ENCODE peak calls at places on chromosomes 5 and 9, in four cellular contexts. One of them, this sample, is unnamed.
A peak's percentile ranks its signal among the peaks of the same experiment; 100 is the strongest.

GRCh38 chr9:129525781-129526180 is 95.1 kb downstream of the C9orf50 start:
- DNase-seq in activated CD4-positive, alpha-beta T cell treated with anti-CD3 and anti-CD28 coated beads, Interleukin-2, amount 10 ng/mL, durations not matched to agents 7 days and 5 days: no peak
- DNase-seq in stimulated activated CD4-positive, alpha-beta T cell treated with anti-CD3 and anti-CD28 coated beads, Interleukin-12 subunit alpha, Interleukin-12 subunit beta, amount 100 ng/mL, for 4 hours: no peak
- DNase-seq in AML-193: no peak
- DNase-seq in this sample: no peak

GRCh38 chr9:115939065-115939765 is 214.4 kb upstream of the PAPPA start:
- DNase-seq in AML-193: no peak
- DNase-seq in stimulated activated CD4-positive, alpha-beta T cell treated with anti-CD3 and anti-CD28 coated beads, Interleukin-12 subunit alpha, Interleukin-12 subunit beta, amount 100 ng/mL, for 4 hours: no peak
- DNase-seq in activated CD4-positive, alpha-beta T cell treated with anti-CD3 and anti-CD28 coated beads, Interleukin-2, amount 10 ng/mL, durations not matched to agents 7 days and 5 days: no peak
- DNase-seq in this sample: no peak

GRCh38 chr5:93581738-93582414 is 857 bp upstream of the NR2F1-AS1 start:
- DNase-seq in activated CD4-positive, alpha-beta T cell treated with anti-CD3 and anti-CD28 coated beads, Interleukin-2, amount 10 ng/mL, durations not matched to agents 7 days and 5 days: no peak
- DNase-seq in stimulated activated CD4-positive, alpha-beta T cell treated with anti-CD3 and anti-CD28 coated beads, Interleukin-12 subunit alpha, Interleukin-12 subunit beta, amount 100 ng/mL, for 4 hours: no peak
- DNase-seq in AML-193: no peak
- DNase-seq in this sample: no peak

GRCh38 chr5:93607367-93608258 is 24.6 kb downstream of the NR2F1 start:
- DNase-seq in stimulated activated CD4-positive, alpha-beta T cell treated with anti-CD3 and anti-CD28 coated beads, Interleukin-12 subunit alpha, Interleukin-12 subunit beta, amount 100 ng/mL, for 4 hours: no peak
- DNase-seq in AML-193: peak; percentile 41
- DNase-seq in activated CD4-positive, alpha-beta T cell treated with anti-CD3 and anti-CD28 coated beads, Interleukin-2, amount 10 ng/mL, durations not matched to agents 7 days and 5 days: peak; percentile 53
- DNase-seq in this sample: no peak

GRCh38 chr5:108101105-108101504 is 280.8 kb downstream of the FBXL17 start:
- DNase-seq in AML-193: no peak
- DNase-seq in activated CD4-positive, alpha-beta T cell treated with anti-CD3 and anti-CD28 coated beads, Interleukin-2, amount 10 ng/mL, durations not matched to agents 7 days and 5 days: no peak
- DNase-seq in stimulated activated CD4-positive, alpha-beta T cell treated with anti-CD3 and anti-CD28 coated beads, Interleukin-12 subunit alpha, Interleukin-12 subunit beta, amount 100 ng/mL, for 4 hours: no peak
- DNase-seq in this sample: no peak

GRCh38 chr5:54785729-54786548 is 199.5 kb downstream of the ESM1 start:
- DNase-seq in AML-193: no peak
- DNase-seq in activated CD4-positive, alpha-beta T cell treated with anti-CD3 and anti-CD28 coated beads, Interleukin-2, amount 10 ng/mL, durations not matched to agents 7 days and 5 days: no peak
- DNase-seq in stimulated activated CD4-positive, alpha-beta T cell treated with anti-CD3 and anti-CD28 coated beads, Interleukin-12 subunit alpha, Interleukin-12 subunit beta, amount 100 ng/mL, for 4 hours: no peak
- DNase-seq in this sample: no peak

GRCh38 chr9:33718987-33719386 is 76.4 kb upstream of the PRSS3 start:
- DNase-seq in AML-193: peak; percentile 7
- DNase-seq in stimulated activated CD4-positive, alpha-beta T cell treated with anti-CD3 and anti-CD28 coated beads, Interleukin-12 subunit alpha, Interleukin-12 subunit beta, amount 100 ng/mL, for 4 hours: no peak
- DNase-seq in activated CD4-positive, alpha-beta T cell treated with anti-CD3 and anti-CD28 coated beads, Interleukin-2, amount 10 ng/mL, durations not matched to agents 7 days and 5 days: no peak
- DNase-seq in this sample: no peak

GRCh38 chr5:132780577-132780976 is 3.5 kb upstream of the SEPTIN8 start:
- DNase-seq in activated CD4-positive, alpha-beta T cell treated with anti-CD3 and anti-CD28 coated beads, Interleukin-2, amount 10 ng/mL, durations not matched to agents 7 days and 5 days: no peak
- DNase-seq in AML-193: no peak
- DNase-seq in stimulated activated CD4-positive, alpha-beta T cell treated with anti-CD3 and anti-CD28 coated beads, Interleukin-12 subunit alpha, Interleukin-12 subunit beta, amount 100 ng/mL, for 4 hours: no peak
- DNase-seq in this sample: no peak

GRCh38 chr5:56588636-56589485 is 226.5 kb upstream of the MAP3K1 start:
- DNase-seq in activated CD4-positive, alpha-beta T cell treated with anti-CD3 and anti-CD28 coated beads, Interleukin-2, amount 10 ng/mL, durations not matched to agents 7 days and 5 days: peak; percentile 78
- DNase-seq in stimulated activated CD4-positive, alpha-beta T cell treated with anti-CD3 and anti-CD28 coated beads, Interleukin-12 subunit alpha, Interleukin-12 subunit beta, amount 100 ng/mL, for 4 hours: no peak
- DNase-seq in AML-193: no peak
- DNase-seq in this sample: no peak

GRCh38 chr9:128911529-128912035 is 9.2 kb upstream of the PHYHD1 start:
- DNase-seq in activated CD4-positive, alpha-beta T cell treated with anti-CD3 and anti-CD28 coated beads, Interleukin-2, amount 10 ng/mL, durations not matched to agents 7 days and 5 days: no peak
- DNase-seq in stimulated activated CD4-positive, alpha-beta T cell treated with anti-CD3 and anti-CD28 coated beads, Interleukin-12 subunit alpha, Interleukin-12 subunit beta, amount 100 ng/mL, for 4 hours: no peak
- DNase-seq in AML-193: no peak
- DNase-seq in this sample: no peak

GRCh38 chr9:22548625-22549024 is 102.0 kb downstream of the DMRTA1 start:
- DNase-seq in AML-193: no peak
- DNase-seq in stimulated activated CD4-positive, alpha-beta T cell treated with anti-CD3 and anti-CD28 coated beads, Interleukin-12 subunit alpha, Interleukin-12 subunit beta, amount 100 ng/mL, for 4 hours: no peak
- DNase-seq in activated CD4-positive, alpha-beta T cell treated with anti-CD3 and anti-CD28 coated beads, Interleukin-2, amount 10 ng/mL, durations not matched to agents 7 days and 5 days: no peak
- DNase-seq in this sample: no peak

GRCh38 chr9:16410601-16411285 is 459.7 kb downstream of the BNC2 start:
- DNase-seq in activated CD4-positive, alpha-beta T cell treated with anti-CD3 and anti-CD28 coated beads, Interleukin-2, amount 10 ng/mL, durations not matched to agents 7 days and 5 days: no peak
- DNase-seq in AML-193: no peak
- DNase-seq in stimulated activated CD4-positive, alpha-beta T cell treated with anti-CD3 and anti-CD28 coated beads, Interleukin-12 subunit alpha, Interleukin-12 subunit beta, amount 100 ng/mL, for 4 hours: no peak
- DNase-seq in this sample: no peak

GRCh38 chr9:92715488-92716231 is 45.7 kb upstream of the IPPK start:
- DNase-seq in stimulated activated CD4-positive, alpha-beta T cell treated with anti-CD3 and anti-CD28 coated beads, Interleukin-12 subunit alpha, Interleukin-12 subunit beta, amount 100 ng/mL, for 4 hours: no peak
- DNase-seq in AML-193: no peak
- DNase-seq in activated CD4-positive, alpha-beta T cell treated with anti-CD3 and anti-CD28 coated beads, Interleukin-2, amount 10 ng/mL, durations not matched to agents 7 days and 5 days: no peak
- DNase-seq in this sample: no peak

GRCh38 chr9:102972780-102973179 is 22.4 kb upstream of the CYLC2 start:
- DNase-seq in activated CD4-positive, alpha-beta T cell treated with anti-CD3 and anti-CD28 coated beads, Interleukin-2, amount 10 ng/mL, durations not matched to agents 7 days and 5 days: no peak
- DNase-seq in AML-193: no peak
- DNase-seq in stimulated activated CD4-positive, alpha-beta T cell treated with anti-CD3 and anti-CD28 coated beads, Interleukin-12 subunit alpha, Interleukin-12 subunit beta, amount 100 ng/mL, for 4 hours: no peak
- DNase-seq in this sample: no peak

GRCh38 chr5:149283611-149284480 is 12.2 kb downstream of the AFAP1L1 start:
- DNase-seq in AML-193: no peak
- DNase-seq in activated CD4-positive, alpha-beta T cell treated with anti-CD3 and anti-CD28 coated beads, Interleukin-2, amount 10 ng/mL, durations not matched to agents 7 days and 5 days: no peak
- DNase-seq in stimulated activated CD4-positive, alpha-beta T cell treated with anti-CD3 and anti-CD28 coated beads, Interleukin-12 subunit alpha, Interleukin-12 subunit beta, amount 100 ng/mL, for 4 hours: no peak
- DNase-seq in this sample: no peak

GRCh38 chr9:80294318-80294717 is 722.6 kb downstream of the TLE4 start:
- DNase-seq in AML-193: no peak
- DNase-seq in activated CD4-positive, alpha-beta T cell treated with anti-CD3 and anti-CD28 coated beads, Interleukin-2, amount 10 ng/mL, durations not matched to agents 7 days and 5 days: no peak
- DNase-seq in stimulated activated CD4-positive, alpha-beta T cell treated with anti-CD3 and anti-CD28 coated beads, Interleukin-12 subunit alpha, Interleukin-12 subunit beta, amount 100 ng/mL, for 4 hours: no peak
- DNase-seq in this sample: no peak

GRCh38 chr5:157388148-157388547 is 71.9 kb upstream of the NIPAL4 start:
- DNase-seq in activated CD4-positive, alpha-beta T cell treated with anti-CD3 and anti-CD28 coated beads, Interleukin-2, amount 10 ng/mL, durations not matched to agents 7 days and 5 days: no peak
- DNase-seq in stimulated activated CD4-positive, alpha-beta T cell treated with anti-CD3 and anti-CD28 coated beads, Interleukin-12 subunit alpha, Interleukin-12 subunit beta, amount 100 ng/mL, for 4 hours: no peak
- DNase-seq in AML-193: no peak
- DNase-seq in this sample: no peak

GRCh38 chr5:103424008-103424407 is 138.6 kb downstream of the NUDT12 start:
- DNase-seq in activated CD4-positive, alpha-beta T cell treated with anti-CD3 and anti-CD28 coated beads, Interleukin-2, amount 10 ng/mL, durations not matched to agents 7 days and 5 days: no peak
- DNase-seq in stimulated activated CD4-positive, alpha-beta T cell treated with anti-CD3 and anti-CD28 coated beads, Interleukin-12 subunit alpha, Interleukin-12 subunit beta, amount 100 ng/mL, for 4 hours: no peak
- DNase-seq in AML-193: no peak
- DNase-seq in this sample: no peak

GRCh38 chr5:150410524-150411244 is 2.0 kb downstream of the CD74 start:
- DNase-seq in AML-193: peak; percentile 95
- DNase-seq in stimulated activated CD4-positive, alpha-beta T cell treated with anti-CD3 and anti-CD28 coated beads, Interleukin-12 subunit alpha, Interleukin-12 subunit beta, amount 100 ng/mL, for 4 hours: peak; percentile 25
- DNase-seq in activated CD4-positive, alpha-beta T cell treated with anti-CD3 and anti-CD28 coated beads, Interleukin-2, amount 10 ng/mL, durations not matched to agents 7 days and 5 days: peak; percentile 69
- DNase-seq in this sample: peak; percentile 42

GRCh38 chr9:70561111-70561510 is 146.7 kb upstream of the KLF9 start:
- DNase-seq in activated CD4-positive, alpha-beta T cell treated with anti-CD3 and anti-CD28 coated beads, Interleukin-2, amount 10 ng/mL, durations not matched to agents 7 days and 5 days: no peak
- DNase-seq in stimulated activated CD4-positive, alpha-beta T cell treated with anti-CD3 and anti-CD28 coated beads, Interleukin-12 subunit alpha, Interleukin-12 subunit beta, amount 100 ng/mL, for 4 hours: no peak
- DNase-seq in AML-193: no peak
- DNase-seq in this sample: no peak

GRCh38 chr9:133396952-133397351 is 20.8 kb downstream of the STKLD1 start:
- DNase-seq in AML-193: no peak
- DNase-seq in stimulated activated CD4-positive, alpha-beta T cell treated with anti-CD3 and anti-CD28 coated beads, Interleukin-12 subunit alpha, Interleukin-12 subunit beta, amount 100 ng/mL, for 4 hours: no peak
- DNase-seq in activated CD4-positive, alpha-beta T cell treated with anti-CD3 and anti-CD28 coated beads, Interleukin-2, amount 10 ng/mL, durations not matched to agents 7 days and 5 days: no peak
- DNase-seq in this sample: no peak

GRCh38 chr5:78649220-78649700 is 688 bp upstream of the LHFPL2 start:
- DNase-seq in stimulated activated CD4-positive, alpha-beta T cell treated with anti-CD3 and anti-CD28 coated beads, Interleukin-12 subunit alpha, Interleukin-12 subunit beta, amount 100 ng/mL, for 4 hours: no peak
- DNase-seq in AML-193: no peak
- DNase-seq in activated CD4-positive, alpha-beta T cell treated with anti-CD3 and anti-CD28 coated beads, Interleukin-2, amount 10 ng/mL, durations not matched to agents 7 days and 5 days: no peak
- DNase-seq in this sample: peak; percentile 48

GRCh38 chr9:3136999-3137675 is 293.2 kb upstream of the PUM3 start:
- DNase-seq in AML-193: no peak
- DNase-seq in activated CD4-positive, alpha-beta T cell treated with anti-CD3 and anti-CD28 coated beads, Interleukin-2, amount 10 ng/mL, durations not matched to agents 7 days and 5 days: no peak
- DNase-seq in stimulated activated CD4-positive, alpha-beta T cell treated with anti-CD3 and anti-CD28 coated beads, Interleukin-12 subunit alpha, Interleukin-12 subunit beta, amount 100 ng/mL, for 4 hours: no peak
- DNase-seq in this sample: no peak

GRCh38 chr5:136055612-136056302 is 27.0 kb downstream of the TGFBI start:
- DNase-seq in AML-193: no peak
- DNase-seq in activated CD4-positive, alpha-beta T cell treated with anti-CD3 and anti-CD28 coated beads, Interleukin-2, amount 10 ng/mL, durations not matched to agents 7 days and 5 days: no peak
- DNase-seq in stimulated activated CD4-positive, alpha-beta T cell treated with anti-CD3 and anti-CD28 coated beads, Interleukin-12 subunit alpha, Interleukin-12 subunit beta, amount 100 ng/mL, for 4 hours: no peak
- DNase-seq in this sample: no peak

This sample was measured in HuH-7.5.